ENCODE peak calls at places on chromosomes 11 and 22, in seven cellular contexts. G, D, N, U, E, K and J are unnamed samples.
A peak's percentile ranks its signal among the peaks of the same experiment; 100 is the strongest.

GRCh38 chr11:103806130-103806900 is 230.1 kb upstream of the DDI1 start:
- DNase-seq in E (no peak), N (no peak), D (peak; percentile 92), G (peak; percentile 89), U (peak; percentile 14), K (no peak), J (no peak)

GRCh38 chr11:86931059-86931964 is 23.9 kb downstream of the FZD4 start:
- DNase-seq in U (no peak), G (peak; percentile 41), E (no peak), N (no peak), K (no peak), D (no peak), J (no peak)

GRCh38 chr11:123431619-123432018 is 1.6 kb downstream of the GRAMD1B start:
- DNase-seq in U (no peak), K (no peak), G (no peak), N (no peak), E (no peak), D (peak; percentile 10), J (no peak)

GRCh38 chr11:6251120-6251733 is 8.4 kb upstream of the CCKBR start:
- DNase-seq in E (peak; percentile 84), G (peak; percentile 49), K (no peak), D (peak; percentile 69), N (peak; percentile 65), U (peak; percentile 73), J (no peak)

GRCh38 chr11:19451609-19452008 is 210.9 kb upstream of the E2F8 start:
- DNase-seq in D (no peak), N (no peak), U (no peak), E (no peak), K (no peak), G (no peak), J (no peak)

GRCh38 chr11:26891501-26891900 is 102.4 kb upstream of the FIBIN start:
- DNase-seq in D (no peak), E (no peak), U (no peak), G (no peak), K (no peak), N (no peak), J (no peak)

GRCh38 chr11:107770546-107770945 is 58.7 kb upstream of the SLN start:
- DNase-seq in K (no peak), N (no peak), D (peak; percentile 76), G (no peak), U (peak; percentile 73), E (no peak), J (no peak)

GRCh38 chr22:23912293-23912903 is 18.2 kb downstream of the MIF start:
- DNase-seq in D (no peak), E (no peak), G (no peak), N (no peak), K (no peak), U (no peak), J (no peak)

GRCh38 chr11:77122576-77123212 is 5.4 kb upstream of the MYO7A start:
- DNase-seq in K (no peak), E (no peak), U (no peak), G (no peak), D (no peak), N (no peak), J (no peak)

GRCh38 chr11:898540-899190 is 11.9 kb downstream of the CHID1 start:
- DNase-seq in N (no peak), G (no peak), E (peak; percentile 30), K (no peak), U (no peak), D (no peak), J (no peak)

GRCh38 chr11:46385169-46386004 is 3.9 kb downstream of the MDK start:
- DNase-seq in D (no peak), U (no peak), E (no peak), G (no peak), K (no peak), N (no peak), J (no peak)

GRCh38 chr11:118910309-118911112 is 15.2 kb downstream of the BCL9L start:
- DNase-seq in K (peak; percentile 58), N (peak; percentile 82), E (peak; percentile 67), G (peak; percentile 94), U (peak; percentile 92), D (peak; percentile 86), J (no peak)

GRCh38 chr11:44574620-44575287 is 9.3 kb downstream of the CD82 start:
- DNase-seq in K (no peak), D (peak; percentile 88), E (no peak), G (peak; percentile 87), N (peak; percentile 56), U (peak; percentile 67), J (no peak)

GRCh38 chr22:41636467-41636866 is 15.4 kb downstream of the XRCC6 start:
- DNase-seq in K (no peak), E (no peak), D (peak; percentile 49), U (peak; percentile 61), G (peak; percentile 52), N (no peak), J (peak; percentile 55)

GRCh38 chr11:8090756-8091155 is 9.7 kb downstream of the TUB start:
- DNase-seq in N (peak; percentile 26), K (no peak), G (no peak), E (peak; percentile 75), D (no peak), U (peak; percentile 63), J (peak; percentile 59)

GRCh38 chr11:63551889-63552266 is 11.3 kb downstream of the PLAAT2 start:
- DNase-seq in D (no peak), U (no peak), G (no peak), E (no peak), N (no peak), K (no peak), J (no peak)

GRCh38 chr11:66232769-66233168 is 35.7 kb upstream of the RAB1B start:
- DNase-seq in U (no peak), N (no peak), E (no peak), G (no peak), D (no peak), K (no peak), J (no peak)

GRCh38 chr22:24435323-24435645 is 7.9 kb downstream of the ADORA2A start:
- DNase-seq in U (no peak), K (no peak), E (no peak), D (no peak), N (no peak), G (no peak), J (no peak)

GRCh38 chr11:108559340-108559739 is 34.2 kb downstream of the EXPH5 start:
- DNase-seq in K (no peak), N (peak; percentile 29), G (peak; percentile 81), U (no peak), D (peak; percentile 82), E (no peak), J (no peak)

GRCh38 chr11:102387056-102387781 is 40.2 kb downstream of the BIRC2 start:
- DNase-seq in U (no peak), G (no peak), E (no peak), N (no peak), K (no peak), D (no peak), J (no peak)

GRCh38 chr11:57900315-57900714 is 123.4 kb upstream of the OR9Q1 start:
- DNase-seq in D (no peak), E (no peak), U (no peak), G (no peak), K (no peak), N (no peak), J (no peak)

GRCh38 chr22:20117656-20118571 is 888 bp upstream of the TRMT2A start:
- DNase-seq in K (no peak), G (no peak), D (no peak), N (no peak), E (no peak), U (peak; percentile 28), J (no peak)

GRCh38 chr11:106160494-106160893 is 83.0 kb downstream of the AASDHPPT start:
- DNase-seq in K (no peak), D (no peak), E (no peak), G (no peak), U (peak; percentile 15), N (no peak), J (no peak)